ENCODE peak calls at places on chromosomes 12 and 14, in six cellular contexts. M, O, R, P, F and V are unnamed samples.
A peak's percentile ranks its signal among the peaks of the same experiment; 100 is the strongest.

GRCh38 chr12:5511256-5511643 is 79.3 kb downstream of the NTF3 start:
- DNase-seq in M (no peak), O (no peak), R (no peak), P (no peak), F (no peak), V (no peak)

GRCh38 chr14:50344831-50345563 is 32.9 kb downstream of the DMAC2L start:
- DNase-seq in M (no peak), O (no peak), R (no peak), P (no peak), F (no peak), V (peak; percentile 26)

GRCh38 chr14:75702107-75702506 is 41.1 kb downstream of the TTLL5 start:
- DNase-seq in M (no peak), O (no peak), R (no peak), P (no peak), F (no peak), V (no peak)

GRCh38 chr12:6090786-6091185 is 33.7 kb downstream of the VWF start:
- DNase-seq in M (no peak), O (no peak), R (no peak), P (peak; percentile 64), F (no peak), V (no peak)

GRCh38 chr14:102586420-102587119 is 5.9 kb upstream of the RCOR1 start:
- DNase-seq in M (no peak), O (no peak), R (no peak), P (no peak), F (no peak), V (peak; percentile 37)

GRCh38 chr12:22130671-22131070 is 84.7 kb downstream of the CMAS start:
- DNase-seq in M (no peak), O (no peak), R (no peak), P (no peak), F (no peak), V (no peak)

GRCh38 chr12:6039894-6040601 is 84.4 kb downstream of the VWF start:
- DNase-seq in M (peak; percentile 25), O (no peak), R (peak; percentile 89), P (peak; percentile 85), F (no peak), V (peak; percentile 73)

GRCh38 chr14:30873308-30874119 is 845 bp upstream of the COCH start:
- DNase-seq in M (no peak), O (no peak), R (no peak), P (no peak), F (no peak), V (no peak)

GRCh38 chr14:100067971-100068959 is 3.0 kb downstream of the EVL start:
- DNase-seq in M (peak; percentile 74), O (peak; percentile 47), R (no peak), P (peak; percentile 40), F (peak; percentile 53), V (no peak)

GRCh38 chr12:70386771-70387170 is 20.7 kb downstream of the KCNMB4 start:
- DNase-seq in M (no peak), O (no peak), R (no peak), P (peak; percentile 4), F (no peak), V (no peak)

GRCh38 chr14:79009286-79009685 is 839.1 kb downstream of the NRXN3 start:
- DNase-seq in M (no peak), O (no peak), R (no peak), P (no peak), F (no peak), V (no peak)

GRCh38 chr14:68766299-68767247 is 26.3 kb downstream of the ZFP36L1 start:
- DNase-seq in M (no peak), O (no peak), R (no peak), P (no peak), F (no peak), V (no peak)

GRCh38 chr14:58717211-58717610 is 79.4 kb downstream of the DACT1 start:
- DNase-seq in M (no peak), O (no peak), R (no peak), P (no peak), F (no peak), V (peak; percentile 13)

GRCh38 chr12:46555379-46555778 is 182.8 kb upstream of the SLC38A2 start:
- DNase-seq in M (no peak), O (no peak), R (no peak), P (peak; percentile 85), F (no peak), V (peak; percentile 90)

GRCh38 chr12:102879144-102879763 is 37.8 kb downstream of the PAH start:
- DNase-seq in M (no peak), O (no peak), R (peak; percentile 76), P (peak; percentile 9), F (peak; percentile 48), V (no peak)

GRCh38 chr14:102840801-102841528 is 63.7 kb downstream of the TRAF3 start:
- DNase-seq in M (no peak), O (no peak), R (no peak), P (no peak), F (no peak), V (no peak)

GRCh38 chr12:18576104-18576622 is 161.6 kb downstream of the PLCZ1 start:
- DNase-seq in M (no peak), O (no peak), R (no peak), P (peak; percentile 1), F (no peak), V (no peak)

GRCh38 chr14:89391556-89391955 is 25.5 kb downstream of the FOXN3 start:
- DNase-seq in M (no peak), O (no peak), R (no peak), P (no peak), F (no peak), V (no peak)

GRCh38 chr12:131242741-131243496 is 289.2 kb downstream of the ADGRD1 start:
- DNase-seq in M (no peak), O (no peak), R (no peak), P (no peak), F (no peak), V (no peak)

GRCh38 chr14:76329951-76330350 is 46.0 kb upstream of the ESRRB start:
- DNase-seq in M (no peak), O (no peak), R (no peak), P (no peak), F (no peak), V (no peak)

GRCh38 chr12:97960741-97961608 is 498.4 kb downstream of the RMST start:
- DNase-seq in M (peak; percentile 6), O (no peak), R (peak; percentile 2), P (peak; percentile 23), F (no peak), V (peak; percentile 22)